ENCODE peak calls at places on chromosomes 11 and 22, in six cellular contexts. Q is GM12892, C is K562, K is HepG2, G is H1, M is SK-N-SH. J is an unnamed sample.

GRCh38 chr11:113593698-113594308 is 112.3 kb downstream of the TMPRSS5 start:
- DNase-seq in Q (no peak), C (peak), K (no peak), G (no peak), M (no peak), J (no peak)

GRCh38 chr11:119800171-119800570 is 71.2 kb upstream of the NECTIN1 start:
- DNase-seq in Q (no peak), C (no peak), K (no peak), G (no peak), M (no peak), J (no peak)

GRCh38 chr22:26318975-26319374 is 110.1 kb upstream of the ASPHD2 start:
- DNase-seq in Q (no peak), C (peak), K (peak), G (no peak), M (no peak), J (no peak)

GRCh38 chr11:28535677-28536076 is 427.5 kb downstream of the METTL15 start:
- DNase-seq in Q (no peak), C (no peak), K (no peak), G (no peak), M (no peak), J (no peak)

GRCh38 chr22:22927888-22928665 is 40.5 kb downstream of the IGLL5 start:
- DNase-seq in Q (no peak), C (peak), K (no peak), G (no peak), M (no peak), J (no peak)

GRCh38 chr22:28019881-28020861 is 101.1 kb upstream of the PITPNB start:
- DNase-seq in Q (peak), C (peak), K (peak), G (peak), M (peak), J (peak)

GRCh38 chr11:122604626-122605025 is 50.9 kb upstream of the UBASH3B start:
- DNase-seq in Q (no peak), C (no peak), K (no peak), G (no peak), M (no peak), J (no peak)

GRCh38 chr11:71252434-71252781 is at the start of gene SHANK2:
- DNase-seq in Q (no peak), C (no peak), K (no peak), G (no peak), M (peak), J (no peak)

GRCh38 chr22:39943366-39943765 is 16.8 kb upstream of the TMA7B start:
- DNase-seq in Q (no peak), C (peak), K (no peak), G (no peak), M (no peak), J (no peak)

GRCh38 chr11:47394322-47395224 is 13.8 kb upstream of the SLC39A13 start:
- DNase-seq in Q (peak), C (peak), K (peak), G (no peak), M (no peak), J (peak)

GRCh38 chr11:25943777-25944661 is 387.9 kb upstream of the ANO3 start:
- DNase-seq in Q (no peak), C (no peak), K (no peak), G (no peak), M (peak), J (no peak)

GRCh38 chr11:60717956-60718355 is 6.6 kb upstream of the MS4A18 start:
- DNase-seq in Q (no peak), C (no peak), K (no peak), G (no peak), M (no peak), J (no peak)

GRCh38 chr11:1308745-1309497 is 511 bp downstream of the TOLLIP start:
- DNase-seq in Q (no peak), C (peak), K (no peak), G (no peak), M (no peak), J (no peak)

GRCh38 chr11:123129920-123130319 is 65.1 kb downstream of the CLMP start:
- DNase-seq in Q (no peak), C (no peak), K (no peak), G (no peak), M (no peak), J (no peak)

GRCh38 chr11:23509023-23509422 is 648.7 kb upstream of the CCDC179 start:
- DNase-seq in Q (no peak), C (no peak), K (no peak), G (no peak), M (no peak), J (no peak)

GRCh38 chr11:79129702-79130101 is 311.1 kb downstream of the TENM4 start:
- DNase-seq in Q (no peak), C (no peak), K (no peak), G (no peak), M (no peak), J (no peak)

GRCh38 chr11:87299041-87299481 is 261.3 kb downstream of the TMEM135 start:
- DNase-seq in Q (no peak), C (no peak), K (no peak), G (no peak), M (no peak), J (no peak)

GRCh38 chr11:22976146-22976545 is 115.9 kb upstream of the CCDC179 start:
- DNase-seq in Q (no peak), C (no peak), K (no peak), G (no peak), M (no peak), J (no peak)

GRCh38 chr22:49015993-49016908 is 811.4 kb downstream of the BRD1 start:
- DNase-seq in Q (no peak), C (no peak), K (peak), G (no peak), M (peak), J (no peak)

GRCh38 chr22:29377979-29378378 is 10.4 kb downstream of the AP1B1 start:
- DNase-seq in Q (no peak), C (no peak), K (no peak), G (no peak), M (no peak), J (no peak)

GRCh38 chr11:43376594-43376993 is 17.9 kb downstream of the TTC17 start:
- DNase-seq in Q (no peak), C (no peak), K (peak), G (no peak), M (no peak), J (no peak)

GRCh38 chr22:45757068-45757467 is 85.4 kb downstream of the ATXN10 start:
- DNase-seq in Q (no peak), C (no peak), K (no peak), G (peak), M (no peak), J (no peak)

GRCh38 chr11:29129850-29130249 is 887.0 kb downstream of the KCNA4 start:
- DNase-seq in Q (no peak), C (no peak), K (no peak), G (no peak), M (no peak), J (no peak)

GRCh38 chr11:9506489-9507343 is 45.9 kb downstream of the ZNF143 start:
- DNase-seq in Q (no peak), C (peak), K (peak), G (peak), M (peak), J (no peak)

GRCh38 chr11:28878025-28878424 is 769.8 kb downstream of the METTL15 start:
- DNase-seq in Q (no peak), C (no peak), K (no peak), G (no peak), M (no peak), J (no peak)

GRCh38 chr11:131503017-131503416 is 132.6 kb downstream of the NTM start:
- DNase-seq in Q (no peak), C (no peak), K (no peak), G (no peak), M (no peak), J (no peak)

DNA sequence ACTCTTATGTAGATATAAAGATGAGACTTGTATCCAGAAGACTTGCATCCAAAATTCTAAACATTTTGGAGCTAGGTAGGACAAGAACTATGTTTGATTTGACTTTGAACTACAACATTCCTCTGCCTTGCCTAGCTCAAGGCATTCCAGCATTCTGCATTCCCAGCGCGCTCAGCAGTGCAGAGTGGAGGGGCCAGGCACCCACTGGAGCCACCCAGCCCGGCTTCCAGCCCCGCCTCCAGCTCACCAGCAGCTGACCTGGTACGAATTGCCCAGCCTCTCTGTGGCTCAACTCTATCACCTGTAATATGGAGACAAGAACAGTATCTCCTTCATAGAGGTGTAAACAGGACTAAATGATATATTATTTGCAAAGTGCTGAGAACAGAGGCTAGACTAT is 28.8 kb downstream of the PRDM10 start:
- DNase-seq in Q (no peak), C (no peak), K (peak), G (peak), M (no peak), J (no peak)
- TF ChIP-seq TAF1 in Q (no peak), C (no peak), K (no peak), G (no peak), M (no peak), J (no peak)

DNA sequence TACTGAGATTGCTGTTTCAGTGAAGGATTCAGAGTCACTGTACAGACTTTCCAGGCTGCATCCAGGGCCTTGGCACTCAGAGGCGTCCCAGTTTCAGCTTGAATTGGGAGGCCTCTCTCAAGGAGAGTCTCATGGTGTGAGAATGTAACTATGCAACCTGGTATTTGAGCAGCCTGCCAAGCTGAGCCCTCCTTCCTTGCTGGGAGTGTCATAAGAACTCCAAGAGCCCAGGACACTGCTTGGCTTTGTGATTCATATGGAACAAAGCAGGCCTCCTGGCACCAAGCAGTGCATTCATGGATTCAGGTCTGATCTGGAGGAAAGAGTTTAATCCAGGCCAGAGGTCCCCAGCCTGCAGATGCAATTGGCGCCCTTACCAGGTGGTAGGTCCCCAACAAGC is 171.7 kb downstream of the DBX1 start:
- DNase-seq in Q (no peak), C (no peak), K (no peak), G (peak), M (no peak), J (no peak)
- TF ChIP-seq TAF1 in Q (no peak), C (no peak), K (no peak), G (no peak), M (no peak), J (no peak)

GRCh38 chr11:69961738-69962137 is 116.4 kb upstream of the ANO1 start:
- DNase-seq in Q (no peak), C (no peak), K (no peak), G (no peak), M (no peak), J (no peak)
- TF ChIP-seq TAF1 in Q (no peak), C (no peak), K (no peak), G (no peak), M (no peak), J (no peak)

GRCh38 chr11:121417607-121418006 is 34.5 kb upstream of the SORL1 start:
- DNase-seq in Q (no peak), C (no peak), K (no peak), G (no peak), M (no peak), J (no peak)

GRCh38 chr11:121416909-121417567 is 35.1 kb upstream of the SORL1 start:
- DNase-seq in Q (no peak), C (no peak), K (no peak), G (no peak), M (no peak), J (no peak)

GRCh38 chr11:121419839-121420238 is 32.3 kb upstream of the SORL1 start:
- DNase-seq in Q (no peak), C (no peak), K (no peak), G (no peak), M (no peak), J (no peak)

GRCh38 chr11:121420398-121420797 is 31.7 kb upstream of the SORL1 start:
- DNase-seq in Q (no peak), C (no peak), K (no peak), G (no peak), M (no peak), J (no peak)

GRCh38 chr11:121418625-121419114 is 33.4 kb upstream of the SORL1 start:
- DNase-seq in Q (no peak), C (no peak), K (no peak), G (no peak), M (no peak), J (no peak)
- TF ChIP-seq TAF1 in Q (no peak), C (no peak), K (no peak), G (no peak), M (no peak), J (no peak)

DNA sequence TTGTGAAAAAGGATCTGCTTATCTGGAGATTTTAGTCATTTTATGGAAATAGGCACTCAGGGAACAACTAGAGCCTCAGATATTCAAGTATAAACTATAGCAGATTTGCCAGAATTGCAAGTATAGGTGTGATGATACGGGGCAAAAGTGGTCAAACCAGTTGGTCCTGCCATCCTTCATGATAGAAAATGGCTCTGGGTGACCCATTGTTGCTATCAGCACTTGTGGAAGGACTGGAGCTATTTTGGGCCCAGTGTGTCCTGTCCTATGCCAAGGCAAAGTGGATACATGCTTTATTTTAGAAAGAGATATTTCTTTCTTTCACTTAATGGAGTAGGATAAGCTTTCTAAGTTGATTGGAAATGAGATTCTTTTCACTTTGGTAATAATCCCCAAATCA is 85.2 kb downstream of the PPP6R3 start:
- DNase-seq in Q (no peak), C (no peak), K (no peak), G (no peak), M (no peak), J (no peak)
- TF ChIP-seq TAF1 in Q (no peak), C (no peak), K (no peak), G (no peak), M (no peak), J (no peak)

GRCh38 chr22:38924197-38924952 is 33.0 kb upstream of the APOBEC3A start:
- DNase-seq in Q (no peak), C (no peak), K (peak), G (no peak), M (no peak), J (no peak)

GRCh38 chr22:38921801-38922200 is 35.6 kb upstream of the APOBEC3A start:
- DNase-seq in Q (no peak), C (no peak), K (peak), G (no peak), M (no peak), J (no peak)

GRCh38 chr22:38925571-38926041 is 31.8 kb upstream of the APOBEC3A start:
- DNase-seq in Q (no peak), C (no peak), K (no peak), G (no peak), M (no peak), J (no peak)

GRCh38 chr22:38923463-38924196 is 33.8 kb upstream of the APOBEC3A start:
- DNase-seq in Q (no peak), C (peak), K (peak), G (no peak), M (peak), J (no peak)

GRCh38 chr22:38921126-38921525 is 36.3 kb upstream of the APOBEC3A start:
- DNase-seq in Q (no peak), C (no peak), K (no peak), G (no peak), M (no peak), J (no peak)
- TF ChIP-seq TAF1 in Q (no peak), C (no peak), K (no peak), G (no peak), M (no peak), J (no peak)

GRCh38 chr11:20477418-20478090 is 90.0 kb downstream of the PRMT3 start:
- DNase-seq in Q (no peak), C (no peak), K (peak), G (no peak), M (no peak), J (no peak)
- TF ChIP-seq TAF1 in Q (no peak), C (no peak), K (no peak), G (no peak), M (no peak), J (no peak)

J was measured in GM12891.